ENCODE peak calls at places on chromosomes 16 and 17, in four cellular contexts. A is sigmoid colon, T is endothelial cell of umbilical vein, O is IMR-90. E is an unnamed sample.
A peak's percentile ranks its signal among the peaks of the same experiment; 100 is the strongest.

GRCh38 chr16:28923652-28924398 is 1.2 kb downstream of the RABEP2 start:
- DNase-seq in O (no peak), T (no peak), A (no peak), E (no peak)

GRCh38 chr17:82893779-82894178 is 54.0 kb upstream of the ZNF750 start:
- DNase-seq in O (peak; percentile 8), A (no peak), T (peak; percentile 70), E (no peak)

GRCh38 chr16:87173294-87173883 is 143.8 kb downstream of the C16orf95 start:
- DNase-seq in A (no peak), O (no peak), T (peak; percentile 41), E (no peak)

GRCh38 chr16:64434526-64435069 is 687.3 kb downstream of the CDH11 start:
- DNase-seq in O (no peak), A (no peak), T (no peak), E (no peak)

GRCh38 chr16:88685156-88686061 is 898 bp downstream of the SNAI3 start:
- DNase-seq in T (no peak), A (no peak), O (peak; percentile 67), E (peak; percentile 85)

GRCh38 chr17:78899361-78900260 is 3.4 kb downstream of the CEP295NL start:
- DNase-seq in T (no peak), A (no peak), O (no peak), E (no peak)

GRCh38 chr17:72167593-72167992 is 46.8 kb downstream of the SOX9 start:
- DNase-seq in O (no peak), T (no peak), A (no peak), E (no peak)

GRCh38 chr16:68445458-68445857 is 2.9 kb downstream of the SMPD3 start:
- DNase-seq in T (peak; percentile 35), A (no peak), O (peak; percentile 5), E (no peak)

GRCh38 chr16:13552062-13552959 is 367.6 kb upstream of the ERCC4 start:
- DNase-seq in A (no peak), O (no peak), T (no peak), E (no peak)

GRCh38 chr16:7871371-7871770 is 538.7 kb downstream of the RBFOX1 start:
- DNase-seq in T (no peak), A (no peak), O (no peak), E (no peak)

GRCh38 chr16:24041834-24042631 is 206.2 kb downstream of the PRKCB start:
- DNase-seq in T (peak; percentile 53), A (no peak), O (peak; percentile 48), E (peak; percentile 32)

GRCh38 chr16:56505174-56505573 is 14.7 kb downstream of the BBS2 start:
- DNase-seq in O (no peak), A (no peak), T (no peak), E (no peak)

GRCh38 chr17:54626146-54626703 is 274.4 kb upstream of the TOM1L1 start:
- DNase-seq in T (no peak), O (no peak), A (no peak), E (no peak)

GRCh38 chr17:19534562-19535149 is 1.0 kb downstream of the SLC47A1 start:
- DNase-seq in T (no peak), O (no peak), A (no peak), E (no peak)

GRCh38 chr17:40290629-40291296 is 3.1 kb downstream of the CDC6 start:
- DNase-seq in T (peak; percentile 79), O (peak; percentile 97), A (no peak), E (peak; percentile 68)

GRCh38 chr16:31734265-31734664 is 139.3 kb upstream of the ZNF267 start:
- DNase-seq in A (no peak), O (no peak), T (no peak), E (no peak)

GRCh38 chr17:8417806-8418205 is 17.9 kb upstream of the NDEL1 start:
- DNase-seq in T (no peak), A (no peak), O (no peak), E (no peak)

GRCh38 chr17:41002814-41003213 is 3.1 kb upstream of the KRTAP3-2 start:
- DNase-seq in T (no peak), O (peak; percentile 17), A (no peak), E (no peak)

GRCh38 chr17:71434716-71435115 is 686.1 kb upstream of the SOX9 start:
- DNase-seq in A (no peak), T (no peak), O (no peak), E (no peak)

GRCh38 chr16:24681793-24682192 is 47.7 kb upstream of the TNRC6A start:
- DNase-seq in A (no peak), T (no peak), O (peak; percentile 51), E (no peak)

GRCh38 chr17:5919104-5919503 is 151.1 kb upstream of the WSCD1 start:
- DNase-seq in A (no peak), T (no peak), O (no peak), E (peak; percentile 21)

GRCh38 chr17:61570118-61570517 is 20.9 kb downstream of the NACA2 start:
- DNase-seq in O (peak; percentile 13), T (peak; percentile 17), A (no peak), E (no peak)

GRCh38 chr17:55730380-55730779 is 7.7 kb upstream of the TMEM100 start:
- DNase-seq in T (no peak), A (no peak), O (no peak), E (no peak)

GRCh38 chr17:40019140-40019991 is 4.1 kb downstream of the CSF3 start:
- DNase-seq in T (peak; percentile 82), A (peak; percentile 77), O (peak; percentile 86), E (no peak)

GRCh38 chr16:84687715-84688114 is 12.1 kb upstream of the USP10 start:
- DNase-seq in T (peak; percentile 37), A (peak; percentile 13), O (peak; percentile 96), E (no peak)

GRCh38 chr16:57570301-57571070 is 28.0 kb downstream of the ADGRG5 start:
- DNase-seq in A (no peak), O (no peak), T (no peak), E (no peak)

GRCh38 chr17:30379303-30380105 is 777 bp downstream of the CPD start:
- DNase-seq in T (peak; percentile 26), A (peak; percentile 70), O (no peak), E (no peak)

GRCh38 chr17:5700791-5701190 is 116.5 kb upstream of the NLRP1 start:
- DNase-seq in O (no peak), A (no peak), T (no peak), E (no peak)

GRCh38 chr16:4410335-4411075 is 5.9 kb downstream of the CORO7 start:
- DNase-seq in A (peak; percentile 91), O (peak; percentile 98), T (peak; percentile 67), E (no peak)

GRCh38 chr17:50908140-50908859 is 42.1 kb upstream of the TOB1 start:
- DNase-seq in T (no peak), A (no peak), O (no peak), E (no peak)

GRCh38 chr16:88194397-88195020 is 188.2 kb upstream of the ZNF469 start:
- DNase-seq in A (peak; percentile 84), T (no peak), O (peak; percentile 22), E (peak; percentile 72)

GRCh38 chr16:30096105-30096861 is at the start of gene YPEL3:
- DNase-seq in O (peak; percentile 86), T (peak; percentile 89), A (peak; percentile 98), E (peak; percentile 97)

GRCh38 chr17:63701477-63702222 is 1.7 kb upstream of the LIMD2 start:
- DNase-seq in A (no peak), T (no peak), O (no peak), E (no peak)

GRCh38 chr17:50443492-50444051 is 17.6 kb downstream of the ACSF2 start:
- DNase-seq in T (no peak), O (peak; percentile 19), A (no peak), E (no peak)

GRCh38 chr17:2853722-2854580 is 57.7 kb downstream of the RAP1GAP2 start:
- DNase-seq in O (no peak), A (no peak), T (no peak), E (no peak)

GRCh38 chr17:31575043-31575442 is 183.6 kb downstream of the RAB11FIP4 start:
- DNase-seq in O (no peak), T (no peak), A (no peak), E (no peak)

GRCh38 chr16:61897657-61898056 is 138.6 kb downstream of the CDH8 start:
- DNase-seq in A (no peak), T (no peak), O (no peak), E (no peak)
- TF ChIP-seq POLR2A in A (no peak), T (no peak), O (no peak), E (no peak)

GRCh38 chr17:27469256-27469655 is 13.0 kb downstream of the KSR1 start:
- DNase-seq in T (no peak), O (no peak), A (no peak), E (no peak)

GRCh38 chr17:27466376-27466747 is 10.1 kb downstream of the KSR1 start:
- DNase-seq in T (peak; percentile 36), O (no peak), A (no peak), E (no peak)

GRCh38 chr17:27464431-27464830 is 8.2 kb downstream of the KSR1 start:
- DNase-seq in T (no peak), O (no peak), A (no peak), E (no peak)

GRCh38 chr17:27463235-27463677 is 7.0 kb downstream of the KSR1 start:
- DNase-seq in A (no peak), O (no peak), T (no peak), E (no peak)

GRCh38 chr17:27466748-27467375 is 10.6 kb downstream of the KSR1 start:
- DNase-seq in A (no peak), O (no peak), T (no peak), E (no peak)
- TF ChIP-seq POLR2A in A (no peak), O (no peak), T (no peak), E (no peak)

DNA sequence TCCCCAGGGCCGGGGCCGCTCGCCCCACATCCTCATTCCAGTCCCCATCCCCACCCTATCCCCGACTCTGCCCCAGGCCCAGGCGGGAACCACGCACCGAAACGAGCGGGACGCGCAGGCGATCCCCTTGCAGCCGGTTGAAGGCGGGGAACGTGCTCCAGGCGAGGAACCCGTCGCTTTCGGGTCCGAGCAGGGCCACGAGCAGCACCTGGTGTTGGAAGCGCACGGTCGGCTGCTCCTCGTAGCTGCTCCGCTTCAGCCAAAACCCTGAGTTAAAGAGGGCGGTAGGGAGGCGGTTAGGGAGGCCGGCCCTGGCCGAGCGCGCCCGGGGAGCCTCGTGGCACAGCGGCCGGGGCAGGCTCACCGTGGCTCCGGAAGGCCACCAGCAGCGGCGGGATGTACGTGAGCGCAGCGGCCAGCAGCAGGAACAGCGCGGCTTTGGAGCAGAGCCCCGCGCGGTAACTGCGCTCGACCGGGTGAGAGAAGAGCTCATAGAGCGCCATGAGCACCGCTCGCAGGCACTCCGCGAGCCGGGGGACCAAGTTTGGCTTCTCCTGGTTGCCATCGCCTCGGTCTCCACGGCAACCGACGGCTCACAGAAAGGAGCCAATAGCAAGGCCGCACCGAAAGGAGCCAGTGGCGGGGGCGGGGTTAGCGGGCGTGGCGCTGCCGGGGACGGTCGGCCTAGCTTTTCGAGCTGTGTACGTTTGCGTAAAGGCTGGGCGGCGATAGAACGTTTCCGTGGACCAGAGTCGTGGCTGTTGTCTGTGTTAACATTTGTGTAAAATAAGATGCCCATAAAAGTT is at the start of gene TMEM231:
- DNase-seq in O (peak; percentile 89), A (peak; percentile 99), T (peak; percentile 91), E (peak; percentile 99)
- TF ChIP-seq POLR2A in O (no peak), A (peak; percentile 41), T (no peak), E (no peak)

GRCh38 chr17:27649929-27650328 is 18.9 kb downstream of the LGALS9 start:
- DNase-seq in A (peak; percentile 75), O (no peak), T (no peak), E (peak; percentile 86)
- TF ChIP-seq POLR2A in A (no peak), O (no peak), T (no peak), E (no peak)

GRCh38 chr16:89722392-89723278 is 1.3 kb downstream of the ZNF276 start:
- DNase-seq in O (peak; percentile 16), T (peak; percentile 50), A (peak; percentile 77), E (peak; percentile 86)
- TF ChIP-seq POLR2A in O (no peak), T (peak; percentile 22), A (no peak), E (no peak)